ENCODE peak calls at places on chromosome 7, in six cellular contexts. B is CD4-positive, alpha-beta T cell; M is epithelial cell of esophagus; D is ascending aorta; K is coronary artery; U is fibroblast of lung. J is an unnamed sample.

GRCh38 chr7:153886506-153887391 is 165.4 kb upstream of the DPP6 start:
- DNase-seq in B (no peak), M (no peak), D (no peak), K (no peak), U (no peak), J (no peak)

GRCh38 chr7:5797716-5798115 is 16.3 kb upstream of the RNF216 start:
- DNase-seq in B (no peak), M (no peak), D (no peak), K (no peak), U (no peak), J (no peak)

GRCh38 chr7:100044719-100045118 is 4.9 kb upstream of the ZSCAN21 start:
- DNase-seq in B (no peak), M (peak), D (no peak), K (no peak), U (no peak), J (no peak)

GRCh38 chr7:5827755-5828154 is 46.3 kb upstream of the RNF216 start:
- DNase-seq in B (peak), M (peak), D (no peak), K (no peak), U (peak), J (no peak)

GRCh38 chr7:613442-614140 is 93.9 kb upstream of the PDGFA start:
- DNase-seq in B (no peak), M (peak), D (no peak), K (peak), U (no peak), J (no peak)

GRCh38 chr7:12094365-12094921 is 116.7 kb upstream of the TMEM106B start:
- DNase-seq in B (no peak), M (peak), D (no peak), K (no peak), U (no peak), J (no peak)

GRCh38 chr7:27148776-27149641 is 1.4 kb upstream of the HOXA6 start:
- DNase-seq in B (no peak), M (no peak), D (no peak), K (peak), U (peak), J (no peak)

GRCh38 chr7:122315507-122316466 is 11.2 kb upstream of the FEZF1 start:
- DNase-seq in B (no peak), M (no peak), D (no peak), K (no peak), U (no peak), J (no peak)

GRCh38 chr7:52500796-52501195 is 534.6 kb upstream of the POM121L12 start:
- DNase-seq in B (no peak), M (peak), D (no peak), K (no peak), U (no peak), J (no peak)

GRCh38 chr7:47807756-47808155 is 140.5 kb downstream of the PKD1L1 start:
- DNase-seq in B (no peak), M (no peak), D (no peak), K (no peak), U (no peak), J (no peak)

GRCh38 chr7:28354601-28355062 is 57.7 kb upstream of the CREB5 start:
- DNase-seq in B (no peak), M (peak), D (no peak), K (no peak), U (peak), J (no peak)

GRCh38 chr7:52831321-52831720 is 204.1 kb upstream of the POM121L12 start:
- DNase-seq in B (no peak), M (no peak), D (no peak), K (no peak), U (no peak), J (no peak)

GRCh38 chr7:156892086-156892800 is 740 bp downstream of the LMBR1 start:
- DNase-seq in B (peak), M (peak), D (no peak), K (peak), U (peak), J (no peak)

GRCh38 chr7:88309845-88310244 is 3.2 kb upstream of the STEAP4 start:
- DNase-seq in B (no peak), M (no peak), D (no peak), K (no peak), U (peak), J (no peak)

GRCh38 chr7:29598607-29599006 is 35.0 kb downstream of the PRR15 start:
- DNase-seq in B (no peak), M (no peak), D (no peak), K (no peak), U (no peak), J (no peak)

GRCh38 chr7:158782638-158783490 is 46.4 kb downstream of the ESYT2 start:
- DNase-seq in B (no peak), M (peak), D (peak), K (peak), U (peak), J (no peak)
- TF ChIP-seq CTCF in B (no peak), M (peak), D (peak), K (peak), U (peak), J (no peak)

DNA sequence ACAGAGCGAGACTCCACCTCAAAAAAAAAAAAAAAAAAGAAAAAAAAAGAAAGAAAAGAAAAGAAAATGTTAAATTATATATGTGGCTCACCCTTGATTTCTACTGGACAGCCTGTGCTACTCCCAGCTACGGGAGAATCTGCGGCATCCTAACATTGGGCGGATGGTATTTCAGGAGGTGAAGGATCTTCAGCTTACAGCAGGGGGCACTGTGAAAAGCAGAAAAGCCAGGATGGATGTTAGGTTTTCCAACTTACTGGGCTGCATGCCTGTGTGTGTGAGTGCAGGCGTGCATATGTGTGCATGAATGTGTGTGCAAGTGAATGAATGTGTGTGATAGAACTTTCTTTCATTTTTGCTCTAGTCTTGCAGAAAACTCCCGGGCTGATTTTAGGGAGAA is 1066.5 kb downstream of the TYW1 start:
- DNase-seq in B (no peak), M (no peak), D (no peak), K (no peak), U (no peak), J (no peak)
- TF ChIP-seq CTCF in B (no peak), M (no peak), D (peak), K (no peak), U (peak), J (no peak)

GRCh38 chr7:135662373-135663114 is at the start of gene STMP1:
- DNase-seq in B (peak), M (peak), D (peak), K (peak), U (peak), J (no peak)

GRCh38 chr7:135661311-135662122 is 797 bp upstream of the STMP1 start:
- DNase-seq in B (no peak), M (peak), D (no peak), K (no peak), U (no peak), J (no peak)

GRCh38 chr7:135659159-135659837 is 3.0 kb upstream of the STMP1 start:
- DNase-seq in B (no peak), M (no peak), D (no peak), K (no peak), U (no peak), J (no peak)

GRCh38 chr7:135664046-135664589 is 1.8 kb downstream of the STMP1 start:
- DNase-seq in B (no peak), M (peak), D (no peak), K (no peak), U (peak), J (no peak)

GRCh38 chr7:135662123-135662372 is 266 bp upstream of the STMP1 start:
- DNase-seq in B (no peak), M (no peak), D (no peak), K (no peak), U (no peak), J (no peak)
- TF ChIP-seq CTCF in B (peak), M (no peak), D (peak), K (no peak), U (no peak), J (no peak)

GRCh38 chr7:130063036-130063435 is 7.3 kb upstream of the KLHDC10 start:
- DNase-seq in B (peak), M (peak), D (no peak), K (no peak), U (peak), J (no peak)
- TF ChIP-seq CTCF in B (peak), M (peak), D (peak), K (peak), U (peak), J (no peak)

DNA sequence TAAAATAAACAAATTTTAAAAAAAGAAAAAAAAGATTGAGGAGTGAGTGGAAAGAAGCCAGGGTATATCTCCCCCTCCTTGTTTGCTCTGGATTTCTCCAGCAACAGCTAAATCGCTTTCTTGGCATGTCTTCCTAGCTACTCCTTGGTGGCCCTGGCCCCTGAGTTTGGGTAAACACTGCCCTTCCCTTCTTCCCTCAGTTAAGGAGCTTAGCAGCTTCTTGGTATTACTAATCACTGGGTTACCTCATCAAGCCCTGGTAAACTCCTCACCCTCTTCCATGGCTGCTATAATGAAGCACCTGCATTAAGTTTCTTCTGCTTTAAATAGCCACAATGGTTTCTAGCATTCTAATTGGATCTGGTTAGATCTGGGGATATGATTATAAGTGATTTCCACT is 269.8 kb downstream of the FZD1 start:
- DNase-seq in B (no peak), M (peak), D (no peak), K (no peak), U (no peak), J (no peak)
- TF ChIP-seq CTCF in B (no peak), M (no peak), D (no peak), K (no peak), U (no peak), J (no peak)

GRCh38 chr7:106781828-106782544 is 83.1 kb upstream of the PIK3CG start:
- DNase-seq in B (no peak), M (no peak), D (no peak), K (no peak), U (no peak), J (no peak)

GRCh38 chr7:106778656-106779250 is 86.3 kb upstream of the PIK3CG start:
- DNase-seq in B (no peak), M (no peak), D (no peak), K (no peak), U (no peak), J (no peak)

GRCh38 chr7:106777666-106778299 is 87.3 kb upstream of the PIK3CG start:
- DNase-seq in B (no peak), M (no peak), D (no peak), K (no peak), U (no peak), J (no peak)

GRCh38 chr7:106781007-106781406 is 84.1 kb upstream of the PIK3CG start:
- DNase-seq in B (no peak), M (no peak), D (no peak), K (no peak), U (no peak), J (no peak)

DNA sequence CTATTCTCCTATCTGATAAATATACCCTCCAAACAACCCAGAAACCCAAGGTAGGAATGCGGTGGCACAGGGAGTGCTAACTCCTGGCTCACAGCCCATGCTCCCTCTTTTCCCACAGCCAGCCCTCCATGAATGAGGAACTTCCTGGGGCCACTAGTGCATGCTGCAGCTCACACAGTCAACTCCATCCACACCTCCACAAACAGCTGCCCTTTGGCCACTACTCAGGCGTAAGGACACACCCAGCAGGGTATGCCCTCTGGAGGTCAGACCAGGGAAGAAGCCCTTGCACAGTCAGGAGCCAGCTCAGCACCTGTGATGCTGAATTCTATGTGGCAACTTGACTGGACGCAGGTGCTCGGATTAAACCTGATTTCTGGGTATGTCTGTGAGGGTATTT is 85.2 kb upstream of the PIK3CG start:
- DNase-seq in B (no peak), M (peak), D (no peak), K (no peak), U (no peak), J (no peak)
- TF ChIP-seq CTCF in B (no peak), M (no peak), D (no peak), K (no peak), U (no peak), J (no peak)

GRCh38 chr7:91852263-91852741 is 28.2 kb downstream of the MTERF1 start:
- DNase-seq in B (no peak), M (peak), D (no peak), K (no peak), U (no peak), J (no peak)
- TF ChIP-seq CTCF in B (no peak), M (peak), D (no peak), K (no peak), U (peak), J (no peak)

GRCh38 chr7:93906267-93906666 is at the start of gene GNGT1:
- DNase-seq in B (no peak), M (no peak), D (no peak), K (no peak), U (no peak), J (no peak)

GRCh38 chr7:93913197-93913596 is 6.8 kb downstream of the GNGT1 start:
- DNase-seq in B (no peak), M (no peak), D (no peak), K (no peak), U (no peak), J (no peak)

GRCh38 chr7:93914581-93915066 is 6.9 kb upstream of the GNG11 start:
- DNase-seq in B (no peak), M (peak), D (no peak), K (no peak), U (peak), J (no peak)

GRCh38 chr7:93910076-93910994 is 4.0 kb downstream of the GNGT1 start:
- DNase-seq in B (no peak), M (no peak), D (no peak), K (no peak), U (peak), J (no peak)
- TF ChIP-seq CTCF in B (no peak), M (no peak), D (no peak), K (no peak), U (no peak), J (no peak)

DNA sequence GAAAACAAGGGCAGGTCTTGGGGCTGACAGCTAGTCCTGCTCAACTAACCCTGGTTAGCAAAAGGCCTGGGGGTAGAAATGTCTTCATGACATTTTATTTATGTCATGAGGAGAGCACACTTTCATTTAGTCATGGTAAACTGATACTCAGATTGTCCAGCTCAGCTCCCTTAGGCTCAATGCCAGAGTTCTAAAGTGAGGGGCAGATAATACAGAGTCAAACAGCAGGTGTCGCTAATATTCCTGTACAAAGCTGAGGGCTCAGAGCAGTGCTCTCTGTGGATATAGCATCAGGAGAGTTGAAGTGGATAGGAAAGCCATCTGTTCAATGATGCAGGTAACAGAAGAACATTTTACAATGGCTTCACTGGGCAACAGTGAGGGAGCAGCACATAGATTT is 26.8 kb upstream of the CALCR start:
- DNase-seq in B (no peak), M (peak), D (no peak), K (no peak), U (no peak), J (no peak)
- TF ChIP-seq CTCF in B (no peak), M (peak), D (no peak), K (no peak), U (no peak), J (no peak)

J was measured in vagina.